ENCODE peak calls at places on chromosomes 7 and 10, in eight cellular contexts. One of them, this sample, is unnamed.

GRCh38 chr10:131198843-131199242 is 112.7 kb downstream of the TCERG1L start:
- DNase-seq in A549: no peak
- DNase-seq in transverse colon: no peak
- DNase-seq in K562: no peak
- DNase-seq in H1: no peak
- DNase-seq in HepG2: no peak
- DNase-seq in sigmoid colon: no peak
- DNase-seq in GM12878: no peak
- DNase-seq in this sample: peak; percentile 21

GRCh38 chr10:95464280-95464679 is 96.9 kb downstream of the SORBS1 start:
- DNase-seq in GM12878: no peak
- DNase-seq in HepG2: no peak
- DNase-seq in K562: no peak
- DNase-seq in H1: no peak
- DNase-seq in sigmoid colon: no peak
- DNase-seq in transverse colon: no peak
- DNase-seq in A549: no peak
- DNase-seq in this sample: no peak

GRCh38 chr7:152522551-152522950 is 86.7 kb upstream of the KMT2C start:
- DNase-seq in A549: no peak
- DNase-seq in H1: no peak
- DNase-seq in HepG2: no peak
- DNase-seq in sigmoid colon: no peak
- DNase-seq in K562: no peak
- DNase-seq in GM12878: no peak
- DNase-seq in transverse colon: no peak
- DNase-seq in this sample: peak; percentile 70

GRCh38 chr7:151689196-151689971 is 169.7 kb upstream of the RHEB start:
- DNase-seq in GM12878: no peak
- DNase-seq in sigmoid colon: no peak
- DNase-seq in transverse colon: no peak
- DNase-seq in K562: no peak
- DNase-seq in H1: no peak
- DNase-seq in A549: no peak
- DNase-seq in HepG2: no peak
- DNase-seq in this sample: no peak

GRCh38 chr7:106217089-106217542 is 67.7 kb downstream of the NAMPT start:
- DNase-seq in GM12878: no peak
- DNase-seq in HepG2: no peak
- DNase-seq in transverse colon: peak; percentile 81
- DNase-seq in K562: peak; percentile 31
- DNase-seq in H1: no peak
- DNase-seq in A549: peak; percentile 64
- DNase-seq in sigmoid colon: peak; percentile 83
- DNase-seq in this sample: peak; percentile 86

GRCh38 chr10:61319550-61320256 is 133.5 kb downstream of the TMEM26 start:
- DNase-seq in GM12878: no peak
- DNase-seq in transverse colon: no peak
- DNase-seq in K562: no peak
- DNase-seq in H1: no peak
- DNase-seq in HepG2: no peak
- DNase-seq in sigmoid colon: no peak
- DNase-seq in A549: no peak
- DNase-seq in this sample: no peak

GRCh38 chr10:15037691-15038090 is 6.1 kb upstream of the OLAH start:
- DNase-seq in K562: no peak
- DNase-seq in sigmoid colon: no peak
- DNase-seq in H1: no peak
- DNase-seq in HepG2: no peak
- DNase-seq in A549: no peak
- DNase-seq in transverse colon: no peak
- DNase-seq in GM12878: no peak
- DNase-seq in this sample: no peak

GRCh38 chr10:126336786-126337185 is 51.5 kb downstream of the ADAM12 start:
- DNase-seq in H1: no peak
- DNase-seq in sigmoid colon: no peak
- DNase-seq in GM12878: no peak
- DNase-seq in A549: no peak
- DNase-seq in HepG2: no peak
- DNase-seq in K562: no peak
- DNase-seq in transverse colon: no peak
- DNase-seq in this sample: no peak

GRCh38 chr10:58352956-58353610 is 18.3 kb downstream of the UBE2D1 start:
- DNase-seq in A549: no peak
- DNase-seq in GM12878: no peak
- DNase-seq in sigmoid colon: no peak
- DNase-seq in K562: no peak
- DNase-seq in H1: no peak
- DNase-seq in transverse colon: no peak
- DNase-seq in HepG2: no peak
- DNase-seq in this sample: no peak

GRCh38 chr10:107790271-107790670 is 625.8 kb upstream of the SORCS1 start:
- DNase-seq in HepG2: no peak
- DNase-seq in sigmoid colon: no peak
- DNase-seq in K562: no peak
- DNase-seq in GM12878: no peak
- DNase-seq in H1: no peak
- DNase-seq in transverse colon: no peak
- DNase-seq in A549: no peak
- DNase-seq in this sample: no peak

GRCh38 chr10:119344381-119344780 is 137.0 kb downstream of the GRK5 start:
- DNase-seq in sigmoid colon: no peak
- DNase-seq in HepG2: no peak
- DNase-seq in transverse colon: no peak
- DNase-seq in GM12878: no peak
- DNase-seq in H1: no peak
- DNase-seq in A549: no peak
- DNase-seq in K562: no peak
- DNase-seq in this sample: no peak

GRCh38 chr7:78345293-78345692 is 546.7 kb downstream of the PHTF2 start:
- DNase-seq in sigmoid colon: no peak
- DNase-seq in GM12878: no peak
- DNase-seq in HepG2: no peak
- DNase-seq in A549: no peak
- DNase-seq in H1: no peak
- DNase-seq in K562: no peak
- DNase-seq in transverse colon: no peak
- DNase-seq in this sample: no peak

GRCh38 chr7:104956753-104957450 is 57.1 kb upstream of the KMT2E start:
- DNase-seq in H1: no peak
- DNase-seq in HepG2: no peak
- DNase-seq in GM12878: peak; percentile 77
- DNase-seq in transverse colon: no peak
- DNase-seq in sigmoid colon: no peak
- DNase-seq in A549: no peak
- DNase-seq in K562: no peak
- DNase-seq in this sample: no peak

GRCh38 chr7:30169585-30169978 is 34.8 kb downstream of the MTURN start:
- DNase-seq in transverse colon: no peak
- DNase-seq in HepG2: no peak
- DNase-seq in sigmoid colon: no peak
- DNase-seq in K562: no peak
- DNase-seq in A549: no peak
- DNase-seq in H1: no peak
- DNase-seq in GM12878: no peak
- DNase-seq in this sample: no peak

GRCh38 chr10:35465601-35466140 is 129.4 kb downstream of the CCNY start:
- DNase-seq in HepG2: no peak
- DNase-seq in sigmoid colon: no peak
- DNase-seq in H1: no peak
- DNase-seq in GM12878: no peak
- DNase-seq in K562: no peak
- DNase-seq in A549: no peak
- DNase-seq in transverse colon: no peak
- DNase-seq in this sample: no peak

GRCh38 chr10:35464805-35465456 is 128.6 kb downstream of the CCNY start:
- DNase-seq in A549: no peak
- DNase-seq in GM12878: no peak
- DNase-seq in K562: no peak
- DNase-seq in sigmoid colon: no peak
- DNase-seq in transverse colon: no peak
- DNase-seq in H1: no peak
- DNase-seq in HepG2: no peak
- DNase-seq in this sample: no peak

GRCh38 chr10:35467186-35467585 is 130.9 kb downstream of the CCNY start:
- DNase-seq in GM12878: no peak
- DNase-seq in HepG2: no peak
- DNase-seq in transverse colon: no peak
- DNase-seq in A549: no peak
- DNase-seq in K562: no peak
- DNase-seq in sigmoid colon: no peak
- DNase-seq in H1: no peak
- DNase-seq in this sample: no peak

GRCh38 chr10:35466661-35467060 is 130.4 kb downstream of the CCNY start:
- DNase-seq in K562: no peak
- DNase-seq in transverse colon: no peak
- DNase-seq in A549: no peak
- DNase-seq in GM12878: no peak
- DNase-seq in H1: no peak
- DNase-seq in HepG2: no peak
- DNase-seq in sigmoid colon: no peak
- DNase-seq in this sample: no peak

DNA sequence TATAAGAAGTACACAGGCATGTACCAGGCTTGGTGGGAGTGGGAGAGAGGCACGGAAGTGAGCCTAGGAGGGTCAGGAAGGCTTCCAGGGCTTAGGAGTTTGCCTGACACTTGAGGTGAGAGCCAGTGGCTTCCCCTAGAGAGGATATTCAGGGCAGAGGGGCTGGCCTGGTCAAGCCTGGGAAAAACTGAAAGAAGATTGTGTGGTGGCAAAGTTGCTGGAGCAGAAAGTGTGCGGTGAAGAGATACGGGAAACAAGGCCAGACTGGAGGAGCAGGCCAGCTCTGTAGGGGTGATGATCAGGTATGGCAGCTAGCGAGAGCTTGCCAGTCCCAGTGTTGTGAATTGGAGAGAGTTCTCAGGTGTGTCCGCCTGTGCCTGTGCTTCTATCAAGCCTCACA is 129.9 kb downstream of the CCNY start:
- DNase-seq in K562: no peak
- DNase-seq in GM12878: no peak
- DNase-seq in H1: no peak
- DNase-seq in sigmoid colon: no peak
- DNase-seq in HepG2: no peak
- DNase-seq in transverse colon: no peak
- DNase-seq in A549: no peak
- DNase-seq in this sample: no peak
- H3K27ac ChIP-seq in K562: peak overlapping the region; percentile 39
- H3K27ac ChIP-seq in GM12878: no peak overlapping the region
- H3K27ac ChIP-seq in H1: peak overlapping the region; percentile 52
- H3K27ac ChIP-seq in sigmoid colon: no peak overlapping the region
- H3K27ac ChIP-seq in HepG2: no peak overlapping the region
- H3K27ac ChIP-seq in transverse colon: no peak overlapping the region
- H3K27ac ChIP-seq in A549: no peak overlapping the region
- H3K27ac ChIP-seq in this sample: no peak overlapping the region

GRCh38 chr7:99990417-99990816 is 14.6 kb upstream of the AZGP1 start:
- DNase-seq in sigmoid colon: no peak
- DNase-seq in K562: no peak
- DNase-seq in HepG2: no peak
- DNase-seq in H1: no peak
- DNase-seq in A549: no peak
- DNase-seq in transverse colon: no peak
- DNase-seq in GM12878: no peak
- DNase-seq in this sample: no peak
- TF ChIP-seq EP300 in sigmoid colon: no peak
- TF ChIP-seq EP300 in K562: no peak
- TF ChIP-seq EP300 in HepG2: no peak
- TF ChIP-seq EP300 in H1: no peak
- TF ChIP-seq EP300 in A549: no peak
- TF ChIP-seq EP300 in transverse colon: no peak
- TF ChIP-seq EP300 in GM12878: no peak
- TF ChIP-seq EP300 in this sample: no peak

GRCh38 chr7:23210502-23210901 is 28.7 kb downstream of the NUP42 start:
- DNase-seq in GM12878: no peak
- DNase-seq in transverse colon: no peak
- DNase-seq in H1: no peak
- DNase-seq in HepG2: no peak
- DNase-seq in A549: no peak
- DNase-seq in K562: no peak
- DNase-seq in sigmoid colon: no peak
- DNase-seq in this sample: no peak

GRCh38 chr7:23204241-23204640 is 22.4 kb downstream of the NUP42 start:
- DNase-seq in transverse colon: no peak
- DNase-seq in K562: no peak
- DNase-seq in H1: no peak
- DNase-seq in sigmoid colon: no peak
- DNase-seq in HepG2: no peak
- DNase-seq in GM12878: no peak
- DNase-seq in A549: no peak
- DNase-seq in this sample: no peak

GRCh38 chr7:23205861-23206510 is 24.1 kb downstream of the NUP42 start:
- DNase-seq in A549: no peak
- DNase-seq in K562: no peak
- DNase-seq in GM12878: no peak
- DNase-seq in transverse colon: no peak
- DNase-seq in sigmoid colon: no peak
- DNase-seq in HepG2: no peak
- DNase-seq in H1: no peak
- DNase-seq in this sample: no peak

GRCh38 chr7:23207029-23207428 is 25.2 kb downstream of the NUP42 start:
- DNase-seq in sigmoid colon: no peak
- DNase-seq in A549: no peak
- DNase-seq in HepG2: peak; percentile 72
- DNase-seq in H1: no peak
- DNase-seq in transverse colon: no peak
- DNase-seq in K562: no peak
- DNase-seq in GM12878: no peak
- DNase-seq in this sample: no peak

DNA sequence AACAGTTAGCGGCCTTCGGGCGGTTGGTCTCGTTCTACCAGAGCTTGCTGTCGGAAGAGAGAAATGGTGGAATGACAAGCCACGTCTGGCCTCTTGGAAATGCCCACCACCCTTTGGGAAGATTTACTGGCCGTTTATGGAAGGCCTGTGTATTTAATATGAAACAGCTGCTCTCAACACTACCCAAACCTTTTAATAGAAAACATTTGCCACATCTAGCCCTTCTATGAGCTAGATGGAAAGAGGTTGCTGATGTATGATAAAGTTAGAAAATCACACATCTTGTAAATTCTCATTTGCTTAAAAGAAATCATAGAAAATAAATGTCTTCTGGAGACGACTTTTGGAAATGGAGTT is 24.6 kb downstream of the NUP42 start:
- DNase-seq in A549: no peak
- DNase-seq in sigmoid colon: no peak
- DNase-seq in transverse colon: no peak
- DNase-seq in HepG2: no peak
- DNase-seq in K562: no peak
- DNase-seq in H1: no peak
- DNase-seq in GM12878: no peak
- DNase-seq in this sample: no peak
- H3K4me3 ChIP-seq in A549: no peak overlapping the region
- H3K4me3 ChIP-seq in sigmoid colon: no peak overlapping the region
- H3K4me3 ChIP-seq in transverse colon: no peak overlapping the region
- H3K4me3 ChIP-seq in HepG2: no peak overlapping the region
- H3K4me3 ChIP-seq in K562: no peak overlapping the region
- H3K4me3 ChIP-seq in H1: no peak overlapping the region
- H3K4me3 ChIP-seq in GM12878: no peak overlapping the region
- H3K4me3 ChIP-seq in this sample: peak overlapping the region; percentile 29

GRCh38 chr10:29620112-29620690 is 14.6 kb downstream of the SVIL start:
- DNase-seq in HepG2: no peak
- DNase-seq in GM12878: no peak
- DNase-seq in transverse colon: no peak
- DNase-seq in A549: no peak
- DNase-seq in K562: no peak
- DNase-seq in H1: no peak
- DNase-seq in sigmoid colon: no peak
- DNase-seq in this sample: no peak
- H3K27ac ChIP-seq in HepG2: no peak overlapping the region
- H3K27ac ChIP-seq in GM12878: no peak overlapping the region
- H3K27ac ChIP-seq in transverse colon: peak overlapping the region; percentile 86
- H3K27ac ChIP-seq in A549: no peak overlapping the region
- H3K27ac ChIP-seq in K562: no peak overlapping the region
- H3K27ac ChIP-seq in H1: no peak overlapping the region
- H3K27ac ChIP-seq in sigmoid colon: peak overlapping the region; percentile 77
- H3K27ac ChIP-seq in this sample: no peak overlapping the region

This sample was measured in ovary.